ENCODE peak calls at places on chromosomes 13 and 19, in four cellular contexts. V, U, P and L are unnamed samples.

GRCh38 chr19:55902080-55902751 is 29.9 kb downstream of the NLRP13 start:
- DNase-seq in V (no peak), U (no peak), P (no peak), L (no peak)

GRCh38 chr19:2716722-2717637 is 4.2 kb downstream of the DIRAS1 start:
- DNase-seq in V (no peak), U (no peak), P (no peak), L (no peak)

GRCh38 chr19:16180611-16181010 is 4.6 kb upstream of the FAM32A start:
- DNase-seq in V (no peak), U (no peak), P (no peak), L (no peak)

GRCh38 chr19:56138069-56138468 is 3.0 kb upstream of the ZNF444 start:
- DNase-seq in V (no peak), U (peak; percentile 63), P (no peak), L (no peak)

GRCh38 chr13:107809125-107809524 is 406.2 kb downstream of the LIG4 start:
- DNase-seq in V (no peak), U (no peak), P (no peak), L (no peak)

GRCh38 chr19:33202546-33203507 is 8.7 kb downstream of the LRP3 start:
- DNase-seq in V (no peak), U (no peak), P (no peak), L (no peak)

GRCh38 chr13:43383488-43384165 is 360.2 kb downstream of the DNAJC15 start:
- DNase-seq in V (no peak), U (no peak), P (no peak), L (no peak)

GRCh38 chr19:33997690-33998089 is 174.6 kb upstream of the LSM14A start:
- DNase-seq in V (no peak), U (no peak), P (no peak), L (no peak)

GRCh38 chr19:10691883-10692282 is 9.4 kb upstream of the QTRT1 start:
- DNase-seq in V (no peak), U (no peak), P (no peak), L (no peak)

GRCh38 chr13:107864543-107865460 is 350.5 kb downstream of the LIG4 start:
- DNase-seq in V (peak; percentile 84), U (peak; percentile 18), P (no peak), L (peak; percentile 35)

GRCh38 chr13:73167046-73167820 is 108.4 kb downstream of the KLF5 start:
- DNase-seq in V (no peak), U (no peak), P (no peak), L (no peak)

GRCh38 chr13:21395953-21396352 is 63.1 kb downstream of the ZDHHC20 start:
- DNase-seq in V (no peak), U (no peak), P (no peak), L (no peak)

GRCh38 chr13:114145256-114145655 is 12.8 kb upstream of the RASA3 start:
- DNase-seq in V (no peak), U (no peak), P (no peak), L (no peak)

GRCh38 chr13:29917573-29918091 is 67.2 kb upstream of the UBL3 start:
- DNase-seq in V (no peak), U (no peak), P (no peak), L (no peak)

GRCh38 chr13:26270707-26271106 is 16.8 kb downstream of the CDK8 start:
- DNase-seq in V (no peak), U (no peak), P (no peak), L (no peak)

GRCh38 chr19:52897149-52897935 is at the start of gene ZNF320:
- DNase-seq in V (peak; percentile 97), U (no peak), P (no peak), L (peak; percentile 99)

GRCh38 chr13:113406321-113407102 is 42.6 kb upstream of the GRTP1 start:
- DNase-seq in V (no peak), U (no peak), P (no peak), L (no peak)

GRCh38 chr19:35054626-35055025 is 13.1 kb downstream of the HPN start:
- DNase-seq in V (no peak), U (no peak), P (no peak), L (no peak)

GRCh38 chr13:78978381-78978998 is 319.5 kb upstream of the OBI1 start:
- DNase-seq in V (peak; percentile 20), U (peak; percentile 50), P (peak; percentile 13), L (no peak)

GRCh38 chr13:113669231-113669870 is 2.3 kb downstream of the GRK1 start:
- DNase-seq in V (no peak), U (no peak), P (no peak), L (peak; percentile 7)

GRCh38 chr19:55526216-55527196 is 10.4 kb downstream of the SBK2 start:
- DNase-seq in V (no peak), U (peak; percentile 31), P (peak; percentile 82), L (no peak)

GRCh38 chr13:114071991-114072390 is 60.4 kb downstream of the RASA3 start:
- DNase-seq in V (no peak), U (no peak), P (no peak), L (peak; percentile 6)

GRCh38 chr13:31172001-31172400 is 10.3 kb upstream of the HSPH1 start:
- DNase-seq in V (no peak), U (no peak), P (no peak), L (no peak)
- TF ChIP-seq CTCF in V (no peak), U (no peak), P (no peak), L (no peak)

GRCh38 chr13:60356970-60357369 is 40.0 kb upstream of the TDRD3 start:
- DNase-seq in V (no peak), U (no peak), P (no peak), L (no peak)
- TF ChIP-seq NR3C1 in V (no peak), U (no peak), P (no peak), L (no peak)

DNA sequence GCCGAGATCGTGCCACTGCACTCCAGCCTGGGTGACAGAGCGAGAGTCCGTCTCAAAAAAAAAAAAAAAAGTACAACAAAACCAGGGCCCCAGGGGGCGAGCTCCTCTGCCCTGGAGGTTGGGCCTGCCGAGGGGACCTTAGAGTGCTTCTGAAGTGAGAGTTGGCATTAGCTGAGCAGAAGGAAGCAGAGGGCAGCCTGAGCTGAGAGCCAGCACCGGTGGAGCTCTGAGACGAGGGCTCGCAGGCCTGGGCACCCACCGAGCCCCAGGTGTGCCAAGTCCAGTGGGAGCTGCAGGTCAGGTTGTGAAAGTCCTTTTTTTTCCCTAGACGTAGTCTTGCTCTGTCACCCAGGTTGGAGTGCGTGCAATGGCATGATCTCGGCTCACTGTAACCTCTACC is 46.0 kb downstream of the KDM4B start:
- DNase-seq in V (no peak), U (no peak), P (no peak), L (no peak)
- TF ChIP-seq CTCF in V (no peak), U (no peak), P (no peak), L (no peak)

GRCh38 chr13:23740002-23740401 is 149.2 kb downstream of the MIPEP start:
- DNase-seq in V (no peak), U (no peak), P (no peak), L (no peak)

GRCh38 chr13:23743717-23744116 is 145.5 kb downstream of the MIPEP start:
- DNase-seq in V (no peak), U (peak; percentile 50), P (no peak), L (no peak)

GRCh38 chr13:23744315-23744714 is 144.9 kb downstream of the MIPEP start:
- DNase-seq in V (no peak), U (no peak), P (no peak), L (no peak)

GRCh38 chr13:23741879-23742510 is 147.2 kb downstream of the MIPEP start:
- DNase-seq in V (peak; percentile 43), U (no peak), P (peak; percentile 44), L (peak; percentile 64)

DNA sequence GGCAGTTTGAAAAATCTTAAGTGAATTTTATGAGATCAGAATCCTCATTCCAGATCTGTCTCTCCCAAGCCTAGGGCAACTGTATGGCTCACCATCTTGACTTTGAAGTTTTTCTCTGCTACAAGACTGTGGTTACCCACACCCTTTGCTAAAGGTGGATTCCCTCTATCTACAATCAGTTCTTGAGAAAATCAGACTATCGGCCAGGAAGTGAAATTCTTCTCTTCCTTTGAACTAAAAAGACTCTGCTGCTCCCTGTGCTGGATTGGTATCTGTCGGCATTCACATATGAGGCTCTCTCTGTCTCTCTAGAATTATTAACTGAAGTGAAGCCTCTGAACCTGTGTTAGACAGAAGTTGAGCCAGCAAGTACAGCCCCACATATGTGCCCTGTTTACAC is 145.9 kb downstream of the MIPEP start:
- DNase-seq in V (no peak), U (no peak), P (no peak), L (no peak)
- TF ChIP-seq NR3C1 in V (no peak), U (no peak), P (no peak), L (no peak)

DNA sequence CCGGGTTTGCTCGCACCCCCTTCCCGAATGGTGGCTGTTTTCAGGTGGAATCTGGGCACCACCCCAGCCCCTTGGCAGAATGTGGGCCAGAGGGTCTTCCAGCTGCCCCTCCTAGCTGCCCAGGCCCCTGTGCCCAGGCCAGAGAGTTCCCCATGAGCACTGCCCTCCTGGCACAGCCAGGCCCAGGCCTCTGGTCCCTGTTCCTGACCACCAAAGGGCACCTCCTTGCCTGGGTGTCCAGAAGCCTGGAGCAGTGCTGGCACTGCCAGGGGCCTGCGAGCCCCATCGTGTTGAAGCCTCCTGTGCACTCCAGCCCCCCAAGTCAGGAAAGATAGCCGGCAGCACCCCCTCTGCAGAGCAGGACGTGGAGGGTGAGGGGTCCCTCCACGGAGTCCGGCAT is 23.4 kb downstream of the PIAS4 start:
- DNase-seq in V (no peak), U (no peak), P (no peak), L (no peak)
- TF ChIP-seq CTCF in V (no peak), U (no peak), P (no peak), L (no peak)

DNA sequence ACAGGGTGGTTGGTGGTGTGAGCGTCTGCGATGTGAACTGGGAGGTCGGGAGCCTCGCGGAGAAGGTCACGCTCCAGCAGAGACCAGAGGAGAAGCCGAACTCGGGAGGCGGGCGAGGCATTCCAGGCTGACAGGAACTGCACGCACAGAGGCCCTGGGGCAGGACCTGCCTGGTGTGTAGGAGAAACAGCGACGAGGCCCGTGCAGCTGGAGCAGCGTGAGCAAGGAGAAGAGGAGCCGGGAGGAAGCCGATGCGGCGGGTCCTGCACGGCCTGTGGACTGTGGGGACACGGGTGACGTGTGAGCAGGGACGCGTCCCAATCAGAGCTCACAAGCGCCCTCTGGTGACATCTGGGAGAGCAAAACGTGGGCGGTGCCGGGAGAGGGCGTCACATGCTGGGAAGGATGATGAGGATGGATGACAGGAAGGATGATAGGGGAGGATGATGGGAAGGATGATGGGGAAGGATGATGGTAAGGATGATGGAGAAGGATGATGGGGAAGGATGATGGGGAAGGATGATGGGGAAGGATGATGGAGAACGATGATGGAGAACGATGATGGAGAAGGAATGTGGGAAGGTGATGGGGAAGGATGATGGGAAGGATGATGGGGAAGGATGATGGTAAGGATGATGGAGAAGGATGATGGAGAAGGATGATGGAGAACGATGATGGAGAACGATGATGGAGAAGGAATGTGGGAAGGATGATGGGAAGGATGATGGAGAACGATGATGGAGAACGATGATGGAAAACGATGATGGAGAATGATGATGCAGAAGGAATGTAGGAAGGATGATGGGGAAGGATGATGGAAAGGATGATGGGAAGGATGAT is 16.1 kb upstream of the MADCAM1 start:
- DNase-seq in V (peak; percentile 77), U (peak; percentile 63), P (peak; percentile 79), L (peak; percentile 81)
- TF ChIP-seq NR3C1 in V (no peak), U (no peak), P (no peak), L (no peak)